ENCODE peak calls at places on chromosome 21, in four cellular contexts. One of them, this sample, is unnamed. For H3K4me1, the result is how much of the 10 kb centered on the place peaks cover.

GRCh38 chr21:46551636-46552241 is 53.1 kb downstream of the S100B start:
- DNase-seq in stomach: peak
- DNase-seq in prostate gland: no peak
- DNase-seq in heart left ventricle: no peak
- DNase-seq in this sample: peak

GRCh38 chr21:31915566-31915965 is 42.7 kb downstream of the HUNK start:
- DNase-seq in stomach: no peak
- DNase-seq in prostate gland: no peak
- DNase-seq in heart left ventricle: no peak
- DNase-seq in this sample: no peak

GRCh38 chr21:34865922-34866271 is 183.2 kb downstream of the RUNX1 start:
- DNase-seq in stomach: no peak
- DNase-seq in prostate gland: no peak
- DNase-seq in heart left ventricle: no peak
- DNase-seq in this sample: no peak

GRCh38 chr21:42097860-42098259 is 26.7 kb downstream of the UMODL1 start:
- DNase-seq in stomach: peak
- DNase-seq in prostate gland: peak
- DNase-seq in heart left ventricle: no peak
- DNase-seq in this sample: no peak

GRCh38 chr21:8993943-8994639 is 1527.3 kb upstream of the TPTE start:
- DNase-seq in stomach: no peak
- DNase-seq in prostate gland: no peak
- DNase-seq in heart left ventricle: no peak
- DNase-seq in this sample: no peak

GRCh38 chr21:46183910-46184624 is at the start of gene SPATC1L:
- DNase-seq in stomach: peak
- DNase-seq in prostate gland: peak
- DNase-seq in heart left ventricle: peak
- DNase-seq in this sample: peak

GRCh38 chr21:30552782-30553181 is 8.3 kb downstream of the KRTAP19-7 start:
- DNase-seq in stomach: no peak
- DNase-seq in prostate gland: no peak
- DNase-seq in heart left ventricle: no peak
- DNase-seq in this sample: no peak

GRCh38 chr21:42614391-42614790 is 39.0 kb upstream of the PDE9A start:
- DNase-seq in stomach: no peak
- DNase-seq in prostate gland: no peak
- DNase-seq in heart left ventricle: no peak
- DNase-seq in this sample: peak

GRCh38 chr21:32055305-32055704 is 182.5 kb downstream of the HUNK start:
- DNase-seq in stomach: no peak
- DNase-seq in prostate gland: no peak
- DNase-seq in heart left ventricle: no peak
- DNase-seq in this sample: no peak

GRCh38 chr21:33011462-33011861 is 14.3 kb upstream of the OLIG2 start:
- DNase-seq in stomach: no peak
- DNase-seq in prostate gland: no peak
- DNase-seq in heart left ventricle: no peak
- DNase-seq in this sample: no peak

GRCh38 chr21:39363607-39364555 is 15.0 kb upstream of the HMGN1 start:
- DNase-seq in stomach: no peak
- DNase-seq in prostate gland: no peak
- DNase-seq in heart left ventricle: no peak
- DNase-seq in this sample: no peak

GRCh38 chr21:36208326-36209013 is 51.8 kb downstream of the DOP1B start:
- DNase-seq in stomach: no peak
- DNase-seq in prostate gland: no peak
- DNase-seq in heart left ventricle: no peak
- DNase-seq in this sample: no peak
- H3K4me1 ChIP-seq in stomach: under half
- H3K4me1 ChIP-seq in prostate gland: under half
- H3K4me1 ChIP-seq in heart left ventricle: under half
- H3K4me1 ChIP-seq in this sample: under half

DNA sequence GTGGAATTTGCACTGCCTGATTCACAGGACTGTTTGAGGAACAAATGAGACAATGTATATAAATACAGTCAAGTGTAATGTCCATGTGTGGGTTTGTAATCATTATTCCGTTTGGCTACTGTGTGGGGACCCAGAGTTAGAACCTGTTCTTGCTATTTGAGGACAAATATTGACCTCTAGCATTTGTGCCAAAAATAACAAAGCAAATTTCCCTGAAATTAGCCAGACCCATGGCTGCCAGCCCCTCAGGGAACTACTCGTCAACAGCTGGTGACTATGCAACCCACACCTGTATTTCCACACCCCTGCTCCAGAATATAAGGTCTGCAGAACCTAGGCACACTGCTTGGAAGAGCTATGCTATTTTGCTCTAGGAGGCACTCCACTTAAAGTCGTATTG is 70.7 kb downstream of the KCNJ6 start:
- DNase-seq in stomach: peak
- DNase-seq in prostate gland: no peak
- DNase-seq in heart left ventricle: no peak
- DNase-seq in this sample: no peak
- TF ChIP-seq POLR2A in stomach: no peak
- TF ChIP-seq POLR2A in prostate gland: no peak
- TF ChIP-seq POLR2A in heart left ventricle: no peak
- TF ChIP-seq POLR2A in this sample: no peak

GRCh38 chr21:14522689-14523088 is 23.4 kb downstream of the SAMSN1 start:
- DNase-seq in stomach: no peak
- DNase-seq in prostate gland: no peak
- DNase-seq in heart left ventricle: peak
- DNase-seq in this sample: no peak

GRCh38 chr21:14526199-14526598 is 19.9 kb downstream of the SAMSN1 start:
- DNase-seq in stomach: no peak
- DNase-seq in prostate gland: no peak
- DNase-seq in heart left ventricle: no peak
- DNase-seq in this sample: no peak

GRCh38 chr21:14523234-14523633 is 22.9 kb downstream of the SAMSN1 start:
- DNase-seq in stomach: no peak
- DNase-seq in prostate gland: no peak
- DNase-seq in heart left ventricle: peak
- DNase-seq in this sample: no peak

GRCh38 chr21:14520535-14520934 is 25.6 kb downstream of the SAMSN1 start:
- DNase-seq in stomach: no peak
- DNase-seq in prostate gland: no peak
- DNase-seq in heart left ventricle: peak
- DNase-seq in this sample: peak
- H3K4me1 ChIP-seq in stomach: under half
- H3K4me1 ChIP-seq in prostate gland: under half
- H3K4me1 ChIP-seq in heart left ventricle: under half
- H3K4me1 ChIP-seq in this sample: under half

GRCh38 chr21:45040114-45040715 is 34.2 kb upstream of the ADARB1 start:
- DNase-seq in stomach: no peak
- DNase-seq in prostate gland: no peak
- DNase-seq in heart left ventricle: no peak
- DNase-seq in this sample: no peak

GRCh38 chr21:45042664-45043161 is 31.7 kb upstream of the ADARB1 start:
- DNase-seq in stomach: no peak
- DNase-seq in prostate gland: no peak
- DNase-seq in heart left ventricle: no peak
- DNase-seq in this sample: peak

GRCh38 chr21:45041984-45042663 is 32.3 kb upstream of the ADARB1 start:
- DNase-seq in stomach: no peak
- DNase-seq in prostate gland: no peak
- DNase-seq in heart left ventricle: no peak
- DNase-seq in this sample: peak

GRCh38 chr21:45040739-45041138 is 33.6 kb upstream of the ADARB1 start:
- DNase-seq in stomach: no peak
- DNase-seq in prostate gland: no peak
- DNase-seq in heart left ventricle: no peak
- DNase-seq in this sample: peak

DNA sequence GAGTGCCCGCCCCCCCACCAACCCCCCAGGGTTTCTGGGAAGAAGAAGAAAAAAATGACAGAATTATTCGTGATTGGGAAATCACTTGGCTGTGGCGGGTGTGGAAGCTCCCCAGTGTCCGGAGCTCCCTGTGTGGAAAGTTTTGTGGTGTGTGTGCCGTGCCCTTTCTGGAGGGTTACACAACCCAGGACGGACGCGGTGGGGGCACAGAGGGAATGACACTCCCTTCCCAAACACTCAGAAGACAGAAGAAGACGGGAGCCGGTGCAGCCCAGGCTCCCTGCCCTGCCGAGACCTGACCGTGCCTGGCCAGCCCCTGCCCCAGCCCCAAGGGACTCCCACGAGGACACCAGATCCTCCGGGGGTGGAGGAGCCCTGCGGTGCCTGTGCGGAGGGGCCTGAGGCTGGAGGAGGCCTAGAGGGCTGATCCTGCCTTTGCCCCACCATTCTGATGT is 33.0 kb upstream of the ADARB1 start:
- DNase-seq in stomach: peak
- DNase-seq in prostate gland: no peak
- DNase-seq in heart left ventricle: peak
- DNase-seq in this sample: peak
- TF ChIP-seq POLR2A in stomach: no peak
- TF ChIP-seq POLR2A in prostate gland: no peak
- TF ChIP-seq POLR2A in heart left ventricle: no peak
- TF ChIP-seq POLR2A in this sample: peak

DNA sequence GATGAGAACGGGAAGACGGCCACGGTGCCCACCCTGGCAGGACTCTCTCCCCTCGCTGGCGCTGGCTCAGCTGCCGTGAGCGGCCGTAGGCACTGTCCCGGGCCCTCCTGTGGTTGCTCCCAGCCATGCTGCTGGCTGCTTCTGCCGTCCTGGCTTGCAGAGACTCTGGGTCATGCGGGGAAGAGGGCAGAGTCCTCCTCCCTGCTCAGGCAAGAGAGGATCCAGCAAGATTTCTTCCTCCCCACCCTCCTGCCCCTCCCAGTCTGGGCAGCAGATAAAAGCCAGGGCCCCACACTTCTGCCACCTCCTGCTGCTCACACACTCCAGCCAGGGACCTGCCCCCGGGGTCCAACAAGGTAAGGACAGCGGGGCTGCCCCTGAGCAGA is 60.1 kb downstream of the AGPAT3 start:
- DNase-seq in stomach: no peak
- DNase-seq in prostate gland: no peak
- DNase-seq in heart left ventricle: peak
- DNase-seq in this sample: no peak
- H3K4me1 ChIP-seq in stomach: under half
- H3K4me1 ChIP-seq in prostate gland: under half
- H3K4me1 ChIP-seq in heart left ventricle: under half
- H3K4me1 ChIP-seq in this sample: under half

This sample was measured in upper lobe of left lung.